ENCODE peak calls at places on chromosomes 12 and 14, in five cellular contexts. One of them, this sample, is unnamed.

GRCh38 chr14:67426983-67427601 is 15.1 kb upstream of the PLEK2 start:
- DNase-seq in mesenchymal stem cell: peak; percentile 79
- DNase-seq in neuronal stem cell: peak; percentile 67
- DNase-seq in IMR-90: peak; percentile 76
- DNase-seq in H1: peak; percentile 70
- DNase-seq in this sample: peak; percentile 90

GRCh38 chr14:104998801-104999200 is 13.2 kb downstream of the CLBA1 start:
- DNase-seq in mesenchymal stem cell: no peak
- DNase-seq in neuronal stem cell: no peak
- DNase-seq in IMR-90: no peak
- DNase-seq in H1: no peak
- DNase-seq in this sample: no peak

GRCh38 chr12:45051490-45052105 is 699 bp upstream of the DBX2 start:
- DNase-seq in mesenchymal stem cell: no peak
- DNase-seq in neuronal stem cell: no peak
- DNase-seq in IMR-90: no peak
- DNase-seq in H1: no peak
- DNase-seq in this sample: peak; percentile 52

GRCh38 chr14:58637391-58638230 is at the start of gene DACT1:
- DNase-seq in mesenchymal stem cell: peak; percentile 90
- DNase-seq in neuronal stem cell: peak; percentile 71
- DNase-seq in IMR-90: peak; percentile 79
- DNase-seq in H1: no peak
- DNase-seq in this sample: peak; percentile 84

GRCh38 chr12:124692443-124692842 is 125.0 kb upstream of the NCOR2 start:
- DNase-seq in mesenchymal stem cell: no peak
- DNase-seq in neuronal stem cell: no peak
- DNase-seq in IMR-90: no peak
- DNase-seq in H1: no peak
- DNase-seq in this sample: no peak

GRCh38 chr12:98793121-98793520 is 148.0 kb downstream of the APAF1 start:
- DNase-seq in mesenchymal stem cell: no peak
- DNase-seq in neuronal stem cell: no peak
- DNase-seq in IMR-90: no peak
- DNase-seq in H1: no peak
- DNase-seq in this sample: no peak

GRCh38 chr12:124519741-124520140 is 47.7 kb downstream of the NCOR2 start:
- DNase-seq in mesenchymal stem cell: peak; percentile 38
- DNase-seq in neuronal stem cell: no peak
- DNase-seq in IMR-90: no peak
- DNase-seq in H1: no peak
- DNase-seq in this sample: no peak

GRCh38 chr14:105184461-105184860 is 3.3 kb upstream of the NUDT14 start:
- DNase-seq in mesenchymal stem cell: no peak
- DNase-seq in neuronal stem cell: no peak
- DNase-seq in IMR-90: no peak
- DNase-seq in H1: no peak
- DNase-seq in this sample: no peak

GRCh38 chr12:100142851-100143559 is at the start of gene BLTP3B:
- DNase-seq in mesenchymal stem cell: peak; percentile 85
- DNase-seq in neuronal stem cell: peak; percentile 84
- DNase-seq in IMR-90: peak; percentile 55
- DNase-seq in H1: peak; percentile 51
- DNase-seq in this sample: peak; percentile 97

GRCh38 chr12:54147186-54147585 is 41.6 kb downstream of the SMUG1 start:
- DNase-seq in mesenchymal stem cell: no peak
- DNase-seq in neuronal stem cell: no peak
- DNase-seq in IMR-90: no peak
- DNase-seq in H1: no peak
- DNase-seq in this sample: no peak

GRCh38 chr12:52956987-52957386 is 8.1 kb downstream of the KRT18 start:
- DNase-seq in mesenchymal stem cell: no peak
- DNase-seq in neuronal stem cell: no peak
- DNase-seq in IMR-90: peak; percentile 70
- DNase-seq in H1: no peak
- DNase-seq in this sample: no peak

GRCh38 chr12:61993734-61994345 is 266.4 kb upstream of the USP15 start:
- DNase-seq in mesenchymal stem cell: peak; percentile 72
- DNase-seq in neuronal stem cell: peak; percentile 47
- DNase-seq in IMR-90: peak; percentile 6
- DNase-seq in H1: no peak
- DNase-seq in this sample: no peak

GRCh38 chr14:100268591-100269207 is 29.8 kb downstream of the YY1 start:
- DNase-seq in mesenchymal stem cell: no peak
- DNase-seq in neuronal stem cell: no peak
- DNase-seq in IMR-90: no peak
- DNase-seq in H1: no peak
- DNase-seq in this sample: no peak

GRCh38 chr14:32469388-32470160 is 140.5 kb downstream of the AKAP6 start:
- DNase-seq in mesenchymal stem cell: peak; percentile 66
- DNase-seq in neuronal stem cell: no peak
- DNase-seq in IMR-90: peak; percentile 76
- DNase-seq in H1: no peak
- DNase-seq in this sample: no peak

GRCh38 chr14:81618695-81619094 is 85.0 kb upstream of the SEL1L start:
- DNase-seq in mesenchymal stem cell: no peak
- DNase-seq in neuronal stem cell: no peak
- DNase-seq in IMR-90: no peak
- DNase-seq in H1: no peak
- DNase-seq in this sample: no peak

GRCh38 chr12:15244926-15245325 is 23.7 kb upstream of the RERG start:
- DNase-seq in mesenchymal stem cell: no peak
- DNase-seq in neuronal stem cell: no peak
- DNase-seq in IMR-90: no peak
- DNase-seq in H1: no peak
- DNase-seq in this sample: no peak

GRCh38 chr14:92534863-92535654 is 21.5 kb downstream of the RIN3 start:
- DNase-seq in mesenchymal stem cell: no peak
- DNase-seq in neuronal stem cell: no peak
- DNase-seq in IMR-90: no peak
- DNase-seq in H1: no peak
- DNase-seq in this sample: no peak

GRCh38 chr12:14873440-14874185 is 12.0 kb downstream of the MGP start:
- DNase-seq in mesenchymal stem cell: no peak
- DNase-seq in neuronal stem cell: no peak
- DNase-seq in IMR-90: peak; percentile 16
- DNase-seq in H1: no peak
- DNase-seq in this sample: no peak

GRCh38 chr14:104596451-104596918 is 8.1 kb downstream of the TMEM179 start:
- DNase-seq in mesenchymal stem cell: no peak
- DNase-seq in neuronal stem cell: no peak
- DNase-seq in IMR-90: no peak
- DNase-seq in H1: no peak
- DNase-seq in this sample: no peak

GRCh38 chr12:121762269-121762668 is 31.2 kb downstream of the RHOF start:
- DNase-seq in mesenchymal stem cell: peak; percentile 84
- DNase-seq in neuronal stem cell: no peak
- DNase-seq in IMR-90: peak; percentile 47
- DNase-seq in H1: no peak
- DNase-seq in this sample: no peak

GRCh38 chr12:27751386-27752047 is 28.5 kb upstream of the KLHL42 start:
- DNase-seq in mesenchymal stem cell: no peak
- DNase-seq in neuronal stem cell: no peak
- DNase-seq in IMR-90: no peak
- DNase-seq in H1: no peak
- DNase-seq in this sample: no peak

GRCh38 chr12:45343269-45344051 is 127.6 kb downstream of the ANO6 start:
- DNase-seq in mesenchymal stem cell: peak; percentile 73
- DNase-seq in neuronal stem cell: no peak
- DNase-seq in IMR-90: peak; percentile 63
- DNase-seq in H1: no peak
- DNase-seq in this sample: no peak

GRCh38 chr12:89920866-89921265 is 212.2 kb upstream of the ATP2B1 start:
- DNase-seq in mesenchymal stem cell: no peak
- DNase-seq in neuronal stem cell: no peak
- DNase-seq in IMR-90: peak; percentile 14
- DNase-seq in H1: no peak
- DNase-seq in this sample: no peak

GRCh38 chr14:22536853-22537338 is 52.1 kb downstream of the DAD1 start:
- DNase-seq in mesenchymal stem cell: peak; percentile 97
- DNase-seq in neuronal stem cell: no peak
- DNase-seq in IMR-90: peak; percentile 98
- DNase-seq in H1: no peak
- DNase-seq in this sample: no peak

GRCh38 chr12:79944565-79944964 is 9.7 kb upstream of the PPP1R12A start:
- DNase-seq in mesenchymal stem cell: no peak
- DNase-seq in neuronal stem cell: no peak
- DNase-seq in IMR-90: no peak
- DNase-seq in H1: no peak
- DNase-seq in this sample: no peak

GRCh38 chr12:10119072-10119471 is 10.9 kb downstream of the CLEC7A start:
- DNase-seq in mesenchymal stem cell: peak; percentile 87
- DNase-seq in neuronal stem cell: no peak
- DNase-seq in IMR-90: peak; percentile 28
- DNase-seq in H1: no peak
- DNase-seq in this sample: no peak

GRCh38 chr12:47561746-47562145 is 144.1 kb downstream of the RPAP3 start:
- DNase-seq in mesenchymal stem cell: peak; percentile 9
- DNase-seq in neuronal stem cell: no peak
- DNase-seq in IMR-90: no peak
- DNase-seq in H1: no peak
- DNase-seq in this sample: no peak

GRCh38 chr14:92439551-92440344 is 73.8 kb upstream of the RIN3 start:
- DNase-seq in mesenchymal stem cell: no peak
- DNase-seq in neuronal stem cell: no peak
- DNase-seq in IMR-90: no peak
- DNase-seq in H1: no peak
- DNase-seq in this sample: no peak

GRCh38 chr14:68471029-68471963 is 321.6 kb downstream of the ZFP36L1 start:
- DNase-seq in mesenchymal stem cell: no peak
- DNase-seq in neuronal stem cell: peak; percentile 55
- DNase-seq in IMR-90: no peak
- DNase-seq in H1: peak; percentile 65
- DNase-seq in this sample: peak; percentile 76
- H4K91ac ChIP-seq in mesenchymal stem cell: no peak overlapping the region
- H4K91ac ChIP-seq in neuronal stem cell: no peak overlapping the region
- H4K91ac ChIP-seq in IMR-90: no peak overlapping the region
- H4K91ac ChIP-seq in H1: peak overlapping the region; percentile 98
- H4K91ac ChIP-seq in this sample: no peak overlapping the region

GRCh38 chr14:51491776-51492175 is 159.9 kb upstream of the FRMD6 start:
- DNase-seq in mesenchymal stem cell: peak; percentile 94
- DNase-seq in neuronal stem cell: no peak
- DNase-seq in IMR-90: no peak
- DNase-seq in H1: no peak
- DNase-seq in this sample: no peak
- H4K91ac ChIP-seq in mesenchymal stem cell: no peak overlapping the region
- H4K91ac ChIP-seq in neuronal stem cell: no peak overlapping the region
- H4K91ac ChIP-seq in IMR-90: peak overlapping the region; percentile 6
- H4K91ac ChIP-seq in H1: no peak overlapping the region
- H4K91ac ChIP-seq in this sample: no peak overlapping the region

GRCh38 chr12:132317233-132317938 is 12.0 kb downstream of the GALNT9 start:
- DNase-seq in mesenchymal stem cell: no peak
- DNase-seq in neuronal stem cell: no peak
- DNase-seq in IMR-90: no peak
- DNase-seq in H1: no peak
- DNase-seq in this sample: no peak

GRCh38 chr12:132318618-132319033 is 10.8 kb downstream of the GALNT9 start:
- DNase-seq in mesenchymal stem cell: no peak
- DNase-seq in neuronal stem cell: no peak
- DNase-seq in IMR-90: no peak
- DNase-seq in H1: no peak
- DNase-seq in this sample: no peak

GRCh38 chr12:132316497-132317232 is 12.7 kb downstream of the GALNT9 start:
- DNase-seq in mesenchymal stem cell: no peak
- DNase-seq in neuronal stem cell: no peak
- DNase-seq in IMR-90: no peak
- DNase-seq in H1: no peak
- DNase-seq in this sample: no peak

GRCh38 chr12:132319359-132319950 is 9.9 kb downstream of the GALNT9 start:
- DNase-seq in mesenchymal stem cell: no peak
- DNase-seq in neuronal stem cell: no peak
- DNase-seq in IMR-90: no peak
- DNase-seq in H1: no peak
- DNase-seq in this sample: no peak

DNA sequence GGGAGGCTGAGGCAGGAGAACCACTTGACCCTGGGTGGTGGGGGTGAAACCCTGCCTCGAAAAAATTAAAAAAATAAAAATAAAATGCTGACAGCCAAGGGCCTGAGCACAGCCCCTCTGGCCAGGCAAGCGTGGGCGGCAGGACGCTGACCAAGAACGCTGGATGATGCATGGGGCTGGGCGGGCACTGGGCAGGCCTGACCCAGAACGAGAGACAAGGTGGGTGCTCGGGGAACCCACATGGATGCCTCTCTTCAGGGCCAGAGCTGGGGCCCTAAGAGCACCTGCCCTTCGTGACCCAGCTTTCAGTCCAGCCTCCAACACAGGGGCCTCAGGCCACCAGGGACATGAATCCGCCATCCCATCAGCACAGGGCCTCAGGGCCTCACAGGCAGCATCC is 11.3 kb downstream of the GALNT9 start:
- DNase-seq in mesenchymal stem cell: no peak
- DNase-seq in neuronal stem cell: no peak
- DNase-seq in IMR-90: no peak
- DNase-seq in H1: no peak
- DNase-seq in this sample: no peak
- H4K91ac ChIP-seq in mesenchymal stem cell: no peak overlapping the region
- H4K91ac ChIP-seq in neuronal stem cell: no peak overlapping the region
- H4K91ac ChIP-seq in IMR-90: no peak overlapping the region
- H4K91ac ChIP-seq in H1: no peak overlapping the region
- H4K91ac ChIP-seq in this sample: no peak overlapping the region

GRCh38 chr12:96912261-96912660 is 5.2 kb downstream of the NEDD1 start:
- DNase-seq in mesenchymal stem cell: no peak
- DNase-seq in neuronal stem cell: no peak
- DNase-seq in IMR-90: no peak
- DNase-seq in H1: no peak
- DNase-seq in this sample: no peak

GRCh38 chr12:96908170-96908675 is 1.2 kb downstream of the NEDD1 start:
- DNase-seq in mesenchymal stem cell: no peak
- DNase-seq in neuronal stem cell: peak; percentile 6
- DNase-seq in IMR-90: no peak
- DNase-seq in H1: no peak
- DNase-seq in this sample: no peak

GRCh38 chr12:96906498-96906848 is 584 bp upstream of the NEDD1 start:
- DNase-seq in mesenchymal stem cell: no peak
- DNase-seq in neuronal stem cell: no peak
- DNase-seq in IMR-90: no peak
- DNase-seq in H1: no peak
- DNase-seq in this sample: no peak

GRCh38 chr12:96906849-96907664 is at the start of gene NEDD1:
- DNase-seq in mesenchymal stem cell: peak; percentile 81
- DNase-seq in neuronal stem cell: peak; percentile 85
- DNase-seq in IMR-90: peak; percentile 67
- DNase-seq in H1: peak; percentile 77
- DNase-seq in this sample: peak; percentile 95

DNA sequence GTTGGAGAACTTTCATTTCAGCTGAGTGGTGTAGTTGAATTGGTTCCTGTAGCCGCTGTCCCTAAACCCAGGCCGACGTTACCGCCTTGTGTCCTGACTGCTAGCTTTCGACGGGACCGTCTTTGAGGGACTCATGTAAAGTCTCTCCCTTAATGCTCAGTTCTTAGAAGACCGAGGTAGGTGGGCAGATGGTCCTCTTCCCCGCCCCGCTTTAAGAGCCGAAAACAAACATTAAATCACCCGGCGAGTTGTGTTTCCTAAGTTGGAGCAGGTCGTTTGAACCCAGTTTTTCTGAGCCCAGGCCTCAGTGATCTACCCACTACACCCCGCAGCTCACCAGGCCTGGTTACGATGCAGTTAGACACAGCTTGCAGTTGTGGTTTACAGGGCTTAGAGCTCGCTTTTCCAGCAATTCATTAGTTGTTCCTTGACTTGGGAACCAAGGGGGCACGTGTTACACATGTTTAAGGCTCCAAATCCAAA is 665 bp downstream of the NEDD1 start:
- DNase-seq in mesenchymal stem cell: peak; percentile 55
- DNase-seq in neuronal stem cell: peak; percentile 37
- DNase-seq in IMR-90: peak; percentile 25
- DNase-seq in H1: no peak
- DNase-seq in this sample: peak; percentile 52
- H4K91ac ChIP-seq in mesenchymal stem cell: no peak overlapping the region
- H4K91ac ChIP-seq in neuronal stem cell: no peak overlapping the region
- H4K91ac ChIP-seq in IMR-90: peak overlapping the region; percentile 45
- H4K91ac ChIP-seq in H1: no peak overlapping the region
- H4K91ac ChIP-seq in this sample: no peak overlapping the region